ENCODE peak calls at places on chromosomes 4 and X, in eight cellular contexts. H, I, J, S, P, W, T and A are unnamed samples.

GRCh38 chrX:20112022-20112421 is 4.7 kb downstream of the MAP7D2 start:
- DNase-seq in P (no peak), I (no peak), H (no peak), W (no peak), T (no peak), S (no peak), J (no peak), A (no peak)

GRCh38 chrX:151958101-151958500 is 16.4 kb downstream of the GABRE start:
- DNase-seq in I (no peak), S (no peak), P (no peak), W (no peak), T (no peak), H (no peak), J (no peak), A (no peak)

GRCh38 chrX:48939417-48940228 is 17.8 kb downstream of the OTUD5 start:
- DNase-seq in W (no peak), J (no peak), S (no peak), I (no peak), H (no peak), P (no peak), T (no peak), A (peak; percentile 59)

GRCh38 chr4:81523672-81524436 is 52.1 kb upstream of the RASGEF1B start:
- DNase-seq in W (no peak), I (no peak), T (no peak), H (no peak), J (no peak), P (no peak), S (no peak), A (no peak)

GRCh38 chr4:108361886-108362285 is 193.2 kb upstream of the LEF1 start:
- DNase-seq in W (no peak), H (no peak), I (no peak), T (no peak), S (no peak), P (no peak), J (no peak), A (no peak)

GRCh38 chrX:1009771-1010170 is 202.7 kb downstream of the CRLF2 start:
- DNase-seq in T (no peak), P (no peak), W (no peak), S (no peak), H (no peak), I (no peak), J (no peak), A (no peak)

GRCh38 chr4:76589402-76589801 is 154.4 kb downstream of the SHROOM3 start:
- DNase-seq in W (no peak), I (no peak), H (no peak), T (no peak), S (no peak), J (no peak), P (peak; percentile 57), A (no peak)

GRCh38 chr4:24920008-24920407 is 7.2 kb upstream of the CCDC149 start:
- DNase-seq in W (no peak), T (no peak), H (no peak), P (no peak), S (no peak), J (no peak), I (no peak), A (no peak)

GRCh38 chrX:67545772-67546495 is 2.1 kb downstream of the AR start:
- DNase-seq in P (peak; percentile 26), J (no peak), W (peak; percentile 4), I (peak; percentile 71), T (no peak), H (no peak), S (no peak), A (no peak)

GRCh38 chr4:7703669-7704068 is 236.0 kb downstream of the AFAP1 start:
- DNase-seq in P (no peak), J (no peak), T (no peak), H (no peak), I (no peak), W (no peak), S (no peak), A (no peak)

GRCh38 chrX:39645059-39645895 is 452.5 kb downstream of the BCOR start:
- DNase-seq in P (no peak), H (no peak), W (no peak), I (peak; percentile 87), S (no peak), T (no peak), J (no peak), A (no peak)

GRCh38 chr4:116070283-116070682 is 956.9 kb upstream of the NDST4 start:
- DNase-seq in T (no peak), W (no peak), P (no peak), H (no peak), I (no peak), S (no peak), J (no peak), A (no peak)

GRCh38 chrX:70954871-70955270 is 24.0 kb upstream of the SLC7A3 start:
- DNase-seq in I (no peak), P (no peak), T (no peak), J (no peak), S (no peak), W (no peak), H (no peak), A (no peak)

GRCh38 chr4:28966982-28967381 is 1753.2 kb upstream of the PCDH7 start:
- DNase-seq in H (no peak), P (no peak), T (peak; percentile 10), S (no peak), W (no peak), J (no peak), I (no peak), A (no peak)

GRCh38 chr4:94577136-94577535 is 125.4 kb downstream of the PDLIM5 start:
- DNase-seq in P (peak; percentile 78), I (peak; percentile 71), J (no peak), H (no peak), W (no peak), S (no peak), T (no peak), A (no peak)

GRCh38 chrX:150200820-150201287 is 162.3 kb upstream of the MAMLD1 start:
- DNase-seq in I (peak; percentile 82), S (peak; percentile 42), T (peak; percentile 92), W (no peak), J (no peak), H (peak; percentile 80), P (no peak), A (peak; percentile 54)
- TF ChIP-seq POLR2AphosphoS5 in I (no peak), S (no peak), T (no peak), W (no peak), J (no peak), H (peak; percentile 53), P (no peak), A (no peak)

DNA sequence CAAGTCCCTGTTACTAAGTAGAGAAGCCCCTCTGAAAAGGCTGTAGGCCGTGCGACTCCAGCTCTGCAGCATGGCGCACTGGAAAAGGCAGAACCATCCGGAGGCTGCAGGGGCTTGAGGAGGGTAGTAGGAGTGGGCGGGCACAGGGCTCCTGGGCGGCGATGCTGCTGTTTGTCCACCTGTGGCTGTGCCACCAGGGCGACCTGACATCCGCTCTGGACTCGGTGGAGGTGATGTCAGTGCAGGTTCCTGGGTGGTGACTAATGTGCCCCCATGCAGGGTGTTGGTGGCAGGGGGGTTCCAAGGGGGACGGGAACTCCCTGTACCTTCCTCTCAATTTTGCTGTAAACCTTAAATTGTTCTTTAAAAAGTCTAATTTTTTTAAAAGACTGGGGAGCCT is 58.3 kb downstream of the PCGF3 start:
- DNase-seq in W (no peak), J (no peak), T (no peak), P (no peak), S (no peak), I (no peak), H (no peak), A (no peak)
- TF ChIP-seq POLR2AphosphoS5 in W (no peak), J (no peak), T (no peak), P (peak; percentile 29), S (no peak), I (no peak), H (no peak), A (no peak)

DNA sequence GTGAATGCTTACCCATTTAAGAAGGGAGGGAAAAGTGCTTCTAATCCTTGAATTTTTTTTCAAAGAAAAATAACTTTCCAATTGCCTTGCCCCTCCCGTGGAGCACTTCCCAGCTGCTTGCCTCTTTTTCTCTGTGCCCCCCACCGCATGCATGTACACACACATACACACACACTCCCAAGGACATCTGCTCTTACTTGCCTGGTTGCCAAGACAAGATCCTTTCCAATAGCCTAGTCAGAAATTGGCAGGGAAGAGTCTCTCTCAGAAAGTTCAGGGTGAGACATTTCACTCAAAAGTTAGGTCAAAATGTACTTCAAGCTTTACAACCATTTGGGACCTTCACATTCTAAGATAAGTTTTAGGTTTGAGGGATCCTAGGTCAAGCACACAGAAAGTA is 10.9 kb downstream of the HHIP start:
- DNase-seq in S (no peak), T (no peak), W (no peak), I (no peak), P (no peak), H (no peak), J (no peak), A (no peak)
- TF ChIP-seq POLR2AphosphoS5 in S (no peak), T (no peak), W (no peak), I (no peak), P (no peak), H (no peak), J (no peak), A (no peak)

GRCh38 chr4:30867427-30867826 is 147.3 kb downstream of the PCDH7 start:
- DNase-seq in W (peak; percentile 41), S (no peak), J (no peak), H (no peak), P (no peak), T (no peak), I (peak; percentile 72), A (no peak)
- TF ChIP-seq POLR2AphosphoS5 in W (no peak), S (no peak), J (no peak), H (no peak), P (no peak), T (no peak), I (peak; percentile 60), A (no peak)